ENCODE peak calls at places on chromosome 16, in seven cellular contexts. W is GM12878, P is GM12892, C is Panc1, E is HCT116, I is GM23338, H is HL-60. K is an unnamed sample.

GRCh38 chr16:77596243-77596642 is 126.1 kb upstream of the NUDT7 start:
- DNase-seq in W (no peak), P (no peak), C (no peak), I (no peak), H (no peak), E (no peak), K (no peak)

GRCh38 chr16:11602321-11602720 is 15.6 kb upstream of the LITAF start:
- DNase-seq in E (no peak), C (no peak), W (no peak), H (no peak), P (no peak), I (no peak), K (no peak)

GRCh38 chr16:82152641-82153094 is 17.4 kb downstream of the MPHOSPH6 start:
- DNase-seq in E (no peak), H (no peak), I (no peak), W (no peak), P (no peak), C (no peak), K (no peak)

GRCh38 chr16:55078153-55078552 is 147.5 kb downstream of the IRX5 start:
- DNase-seq in I (no peak), H (no peak), W (no peak), C (no peak), E (no peak), P (no peak), K (no peak)

GRCh38 chr16:87207509-87207908 is 109.7 kb downstream of the C16orf95 start:
- DNase-seq in C (no peak), E (no peak), W (no peak), H (no peak), P (no peak), I (no peak), K (no peak)

GRCh38 chr16:27363246-27363632 is 38.7 kb upstream of the IL21R start:
- DNase-seq in I (no peak), W (no peak), C (no peak), E (no peak), H (no peak), P (no peak), K (no peak)

GRCh38 chr16:28042856-28043255 is 20.7 kb downstream of the GSG1L start:
- DNase-seq in C (no peak), P (no peak), H (no peak), I (no peak), E (no peak), W (no peak), K (no peak)

GRCh38 chr16:90046971-90047713 is 27.9 kb upstream of the DBNDD1 start:
- DNase-seq in W (no peak), P (no peak), I (peak), C (no peak), H (no peak), E (no peak), K (no peak)

GRCh38 chr16:89618114-89618999 is 4.9 kb downstream of the DPEP1 start:
- DNase-seq in C (no peak), E (no peak), W (no peak), P (no peak), H (no peak), I (no peak), K (no peak)

GRCh38 chr16:69371564-69371963 is 14.2 kb downstream of the TERF2 start:
- DNase-seq in I (no peak), W (no peak), E (no peak), P (no peak), C (no peak), H (no peak), K (no peak)

GRCh38 chr16:56964243-56965148 is 2.7 kb downstream of the CETP start:
- DNase-seq in H (peak), C (no peak), I (peak), P (peak), E (peak), W (no peak), K (peak)
- TF ChIP-seq POLR2AphosphoS5 in H (no peak), C (no peak), I (no peak), P (no peak), E (peak), W (no peak), K (no peak)

DNA sequence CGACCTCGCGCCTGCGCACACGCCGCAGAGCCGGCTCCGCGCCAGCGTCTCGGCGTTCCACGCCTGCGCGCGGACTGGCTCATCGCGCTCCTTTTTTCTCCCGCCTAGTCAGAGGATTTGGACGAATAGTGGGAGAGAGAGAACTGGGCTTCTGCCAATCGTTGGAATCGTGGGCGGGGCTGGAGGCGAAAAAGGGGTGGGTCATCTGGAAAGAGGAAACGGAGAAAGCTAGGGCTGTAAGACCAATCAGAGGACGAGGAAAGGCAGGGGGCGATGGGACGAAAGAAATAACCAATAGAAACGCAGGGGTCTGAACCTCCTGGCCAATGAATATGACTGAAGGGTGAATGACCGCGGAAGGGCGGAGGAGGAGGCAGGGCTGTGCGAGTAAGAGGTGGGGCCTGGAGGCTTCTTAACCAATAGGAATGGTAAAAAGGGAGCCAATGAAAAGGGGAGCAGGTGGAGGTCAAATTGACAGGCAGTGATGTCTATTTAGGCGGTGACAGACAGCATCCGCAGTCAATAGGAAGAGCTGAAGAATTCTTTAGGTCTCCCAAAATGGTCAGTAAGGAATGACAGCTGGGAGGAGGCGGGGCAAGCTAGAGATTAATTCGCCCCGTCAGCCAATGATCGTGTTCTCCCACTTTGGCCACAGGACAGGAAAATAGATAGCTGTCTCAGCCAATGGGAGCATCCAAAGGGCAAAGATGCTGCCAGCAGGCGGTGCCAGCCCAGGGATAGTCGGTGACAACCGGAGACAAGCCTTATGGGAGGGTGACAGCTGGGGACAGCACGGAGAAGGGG is at the start of gene TBC1D10B:
- DNase-seq in E (peak), C (peak), I (peak), P (peak), W (peak), H (peak), K (peak)
- TF ChIP-seq POLR2AphosphoS5 in E (peak), C (peak), I (peak), P (no peak), W (no peak), H (no peak), K (peak)

GRCh38 chr16:65468121-65468520 is 346.3 kb upstream of the CDH11 start:
- DNase-seq in P (no peak), W (no peak), E (no peak), C (no peak), H (no peak), I (no peak), K (no peak)

GRCh38 chr16:65469116-65469515 is 347.3 kb upstream of the CDH11 start:
- DNase-seq in I (no peak), H (no peak), C (no peak), P (no peak), E (no peak), W (no peak), K (no peak)

DNA sequence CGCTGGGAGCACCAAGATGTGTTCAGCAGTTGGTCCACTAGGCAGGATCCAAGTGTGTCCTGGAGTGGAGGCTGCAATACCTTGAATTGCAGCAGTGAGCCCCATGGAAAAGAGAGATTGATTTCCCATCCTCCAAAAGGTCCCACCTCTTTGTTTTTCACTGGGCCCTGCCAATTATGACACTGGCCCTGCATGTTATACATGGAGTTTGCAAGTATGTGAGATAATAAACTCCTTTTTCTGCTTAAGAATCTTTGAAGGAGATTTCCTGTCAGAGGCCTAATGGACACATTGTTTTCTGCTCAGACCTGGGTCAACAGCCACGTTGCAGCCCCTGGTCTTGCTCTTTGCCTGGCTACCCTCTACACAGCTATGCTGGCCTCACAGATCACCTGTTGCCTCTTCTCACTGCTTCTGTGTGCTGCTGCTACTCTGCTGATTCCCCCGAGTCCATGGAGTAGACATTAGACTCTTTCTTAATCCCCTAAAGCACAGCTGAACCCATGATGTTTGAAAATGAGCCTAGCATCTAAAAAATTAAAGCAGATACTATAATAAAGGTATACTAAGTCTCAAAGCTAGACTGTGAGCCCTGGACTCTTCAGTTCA is 341.9 kb upstream of the CDH11 start:
- DNase-seq in C (no peak), H (no peak), W (no peak), I (no peak), P (no peak), E (no peak), K (no peak)
- TF ChIP-seq POLR2AphosphoS5 in C (no peak), H (no peak), W (no peak), I (no peak), P (no peak), E (no peak), K (no peak)

GRCh38 chr16:1754204-1754603 is 17.1 kb downstream of the NME3 start:
- DNase-seq in H (no peak), I (no peak), W (no peak), E (no peak), C (no peak), P (no peak), K (no peak)

GRCh38 chr16:1760911-1761310 is 10.4 kb downstream of the NME3 start:
- DNase-seq in E (no peak), H (no peak), C (no peak), W (no peak), P (no peak), I (no peak), K (no peak)

GRCh38 chr16:1758923-1759322 is 12.4 kb downstream of the NME3 start:
- DNase-seq in C (no peak), I (no peak), P (no peak), E (no peak), H (no peak), W (no peak), K (no peak)

GRCh38 chr16:1759511-1759910 is 11.8 kb downstream of the NME3 start:
- DNase-seq in E (no peak), W (no peak), C (no peak), P (no peak), H (no peak), I (no peak), K (no peak)

DNA sequence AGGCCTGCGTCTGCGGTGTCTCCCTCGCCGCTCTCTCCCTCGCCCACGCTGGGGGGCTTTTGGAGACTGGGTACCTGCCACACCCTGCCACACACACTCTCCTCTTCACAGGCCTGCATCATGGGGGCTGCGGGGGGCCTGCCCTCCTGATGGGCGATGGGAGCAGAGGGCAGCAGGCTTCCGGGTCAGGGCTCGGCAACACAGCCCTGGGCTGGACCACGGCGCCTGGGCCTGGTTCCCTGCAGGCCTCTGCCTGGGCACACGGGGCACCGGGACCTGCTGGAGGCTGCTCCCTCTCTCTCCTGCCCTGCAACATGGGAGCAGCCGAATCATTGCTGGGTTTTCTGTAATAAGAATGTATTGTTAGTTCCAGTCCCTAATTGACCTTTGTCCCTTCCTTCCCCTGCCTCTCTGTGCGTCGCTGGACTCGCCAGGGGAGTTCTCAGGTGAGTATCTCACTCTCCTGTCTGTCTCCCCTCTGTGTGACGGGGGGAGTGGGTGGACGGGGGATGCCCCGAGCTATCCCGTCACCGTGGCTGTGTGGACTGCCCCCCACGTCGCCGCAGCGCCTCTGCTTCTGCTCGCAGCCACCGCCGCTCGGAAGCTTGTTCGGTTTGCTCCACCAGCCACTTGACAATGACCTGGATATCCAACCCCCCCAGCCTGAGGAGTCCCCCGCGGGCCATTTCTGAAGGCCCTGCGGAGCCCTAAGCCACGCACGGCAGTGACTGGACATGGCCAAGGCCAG is 13.5 kb downstream of the NME3 start:
- DNase-seq in P (no peak), E (no peak), W (no peak), I (no peak), C (no peak), H (no peak), K (no peak)
- TF ChIP-seq POLR2AphosphoS5 in P (no peak), E (no peak), W (no peak), I (no peak), C (no peak), H (no peak), K (no peak)

GRCh38 chr16:2533912-2534311 is 2.7 kb upstream of the CEMP1 start:
- DNase-seq in P (no peak), W (no peak), C (no peak), I (no peak), H (no peak), E (no peak), K (no peak)

GRCh38 chr16:2532494-2533141 is 1.4 kb upstream of the CEMP1 start:
- DNase-seq in E (peak), I (peak), W (peak), H (peak), C (no peak), P (peak), K (peak)

GRCh38 chr16:2535644-2536021 is 2.2 kb upstream of the PDPK1 start:
- DNase-seq in H (no peak), E (no peak), W (no peak), I (no peak), C (no peak), P (no peak), K (no peak)

GRCh38 chr16:2531696-2532493 is 687 bp upstream of the CEMP1 start:
- DNase-seq in I (peak), H (peak), C (peak), P (peak), E (peak), W (peak), K (peak)

DNA sequence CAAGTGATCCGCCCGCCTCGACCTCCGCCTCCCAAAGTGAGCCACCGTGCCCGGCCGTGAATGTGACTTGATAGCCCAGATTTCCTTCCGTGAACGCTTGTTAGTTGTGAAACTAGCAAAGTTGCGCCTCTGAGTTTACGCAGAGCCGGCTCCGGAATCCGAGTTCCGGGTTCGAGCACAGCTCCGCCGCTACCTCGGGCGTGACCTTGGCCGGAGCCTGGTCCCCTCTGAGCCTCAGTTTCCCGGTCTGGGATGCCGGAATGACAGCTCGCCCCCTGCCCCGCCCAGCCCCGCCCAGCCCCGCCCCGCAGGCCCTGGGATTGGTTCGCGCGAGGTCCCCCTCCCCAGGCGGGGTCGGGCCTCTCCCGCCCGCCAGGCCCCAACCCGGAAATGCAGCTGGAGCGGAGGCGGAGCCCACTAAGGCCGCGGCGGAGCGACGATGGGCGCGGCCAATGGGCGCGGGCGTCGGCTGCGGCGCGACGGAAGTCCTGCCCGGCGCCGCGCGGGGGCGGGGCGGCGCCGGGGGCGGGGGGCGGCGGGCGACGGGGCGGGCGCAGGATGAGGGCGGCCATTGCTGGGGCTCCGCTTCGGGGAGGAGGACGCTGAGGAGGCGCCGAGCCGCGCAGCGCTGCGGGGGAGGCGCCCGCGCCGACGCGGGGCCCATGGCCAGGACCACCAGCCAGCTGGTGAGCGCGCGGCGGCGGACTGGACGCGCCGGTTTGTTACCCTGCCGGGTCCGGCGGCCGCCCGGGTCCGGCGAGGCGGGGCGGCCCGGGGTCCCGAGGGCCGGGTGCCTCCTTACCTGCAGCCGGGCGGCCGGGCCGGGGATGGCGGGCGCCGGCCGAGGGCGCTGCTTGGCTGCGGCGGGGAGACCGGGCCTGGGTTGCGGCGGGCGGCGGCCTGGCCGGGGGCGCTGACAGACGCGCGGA is at the start of gene PDPK1:
- DNase-seq in W (peak), C (peak), H (peak), I (peak), P (peak), E (peak), K (peak)
- TF ChIP-seq POLR2AphosphoS5 in W (peak), C (no peak), H (no peak), I (peak), P (peak), E (peak), K (no peak)

DNA sequence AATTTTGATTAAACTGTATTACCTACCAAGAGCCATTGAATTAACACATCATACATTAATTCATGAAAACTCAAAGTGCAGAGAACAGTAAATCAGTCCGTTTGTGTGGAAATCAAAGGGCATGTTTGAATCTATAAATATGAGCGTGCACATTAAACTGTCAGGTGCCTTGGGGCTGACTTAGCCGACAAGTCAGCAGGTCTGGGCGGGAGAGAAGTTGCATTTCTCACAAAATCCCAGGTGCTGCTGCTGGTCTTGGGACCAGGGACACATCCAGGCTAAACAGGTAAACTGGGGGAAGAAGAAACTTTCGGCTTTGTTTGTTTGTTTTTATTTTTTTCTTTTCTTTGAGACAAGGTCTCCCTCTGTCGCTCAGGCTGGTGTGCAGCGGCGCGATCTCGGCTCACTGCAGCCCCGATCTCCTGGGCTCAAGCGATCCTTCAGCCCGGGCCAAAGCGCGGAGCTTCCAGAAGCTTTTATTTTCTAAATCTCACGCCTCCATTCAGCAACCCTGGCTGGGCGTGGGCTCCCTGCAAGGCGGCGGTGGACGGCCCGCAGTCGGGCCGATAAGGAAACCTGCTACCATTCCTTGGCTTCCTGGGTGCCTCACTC is 213.9 kb downstream of the MRTFB start:
- DNase-seq in E (peak), I (peak), P (no peak), C (peak), H (peak), W (no peak), K (peak)
- TF ChIP-seq POLR2AphosphoS5 in E (no peak), I (no peak), P (no peak), C (no peak), H (no peak), W (no peak), K (no peak)

GRCh38 chr16:14418795-14419225 is 211.2 kb downstream of the PARN start:
- DNase-seq in E (no peak), I (no peak), C (no peak), H (no peak), W (no peak), P (no peak), K (no peak)
- TF ChIP-seq POLR2AphosphoS5 in E (no peak), I (no peak), C (no peak), H (no peak), W (no peak), P (no peak), K (no peak)

GRCh38 chr16:85663891-85664321 is 24.8 kb downstream of the GINS2 start:
- DNase-seq in W (no peak), E (no peak), C (no peak), P (no peak), H (no peak), I (no peak), K (no peak)
- TF ChIP-seq POLR2AphosphoS5 in W (no peak), E (no peak), C (no peak), P (no peak), H (no peak), I (no peak), K (no peak)

GRCh38 chr16:29126057-29126494 is 141.2 kb downstream of the LAT start:
- DNase-seq in W (no peak), H (peak), P (no peak), C (no peak), I (peak), E (no peak), K (no peak)
- TF ChIP-seq POLR2AphosphoS5 in W (no peak), H (peak), P (no peak), C (no peak), I (peak), E (no peak), K (no peak)

GRCh38 chr16:84823484-84823883 is 3.7 kb downstream of the CRISPLD2 start:
- DNase-seq in I (no peak), H (no peak), P (no peak), E (no peak), W (no peak), C (no peak), K (no peak)
- TF ChIP-seq POLR2AphosphoS5 in I (no peak), H (no peak), P (no peak), E (no peak), W (no peak), C (no peak), K (no peak)